ENCODE peak calls at places on chromosomes 4 and X, in seven cellular contexts. C is activated naive CD8-positive, alpha-beta T cell treated with anti-CD3 and anti-CD28 coated beads for 36 hours; F is HFFc6; K is RCC 7860; E is fibroblast of pulmonary artery; H is GM23248; M is H54. V is an unnamed sample.

GRCh38 chr4:147381749-147382148 is 99.1 kb upstream of the EDNRA start:
- DNase-seq in M (no peak), H (no peak), C (no peak), K (no peak), E (no peak), F (no peak), V (no peak)

GRCh38 chrX:143788265-143788664 is 67.7 kb upstream of the SPANXN2 start:
- DNase-seq in F (no peak), K (peak), H (peak), C (no peak), E (peak), M (no peak), V (peak)

GRCh38 chr4:7519638-7520373 is 85.1 kb upstream of the PSAPL1 start:
- DNase-seq in E (no peak), M (no peak), H (no peak), F (no peak), K (no peak), C (no peak), V (no peak)

GRCh38 chr4:167715176-167715575 is 377.2 kb upstream of the ANXA10 start:
- DNase-seq in E (peak), H (no peak), K (no peak), F (no peak), M (no peak), C (no peak), V (no peak)

GRCh38 chrX:1190596-1191145 is 21.8 kb downstream of the CRLF2 start:
- DNase-seq in C (no peak), E (no peak), H (no peak), F (no peak), K (no peak), M (no peak), V (no peak)

GRCh38 chr4:88597970-88598369 is 5.7 kb downstream of the HERC3 start:
- DNase-seq in E (no peak), K (no peak), F (no peak), H (no peak), M (no peak), C (no peak), V (no peak)

GRCh38 chr4:110620352-110621327 is 2.2 kb downstream of the PITX2 start:
- DNase-seq in E (peak), F (peak), H (no peak), M (no peak), C (no peak), K (no peak), V (no peak)

GRCh38 chrX:29419774-29420553 is 795.4 kb upstream of the MAGEB2 start:
- DNase-seq in M (no peak), F (no peak), H (no peak), K (peak), E (peak), C (no peak), V (no peak)

GRCh38 chr4:84878090-84878489 is 88.4 kb downstream of the WDFY3 start:
- DNase-seq in F (peak), H (peak), E (peak), C (no peak), M (no peak), K (peak), V (peak)

GRCh38 chrX:14080031-14080430 is 50.3 kb upstream of the GEMIN8 start:
- DNase-seq in M (no peak), E (no peak), H (no peak), K (no peak), C (no peak), F (no peak), V (no peak)

GRCh38 chr4:126678608-126679007 is 954.1 kb upstream of the INTU start:
- DNase-seq in H (no peak), C (no peak), E (no peak), K (no peak), M (no peak), F (no peak), V (no peak)

GRCh38 chrX:96770315-96770714 is 85.7 kb downstream of the DIAPH2 start:
- DNase-seq in F (peak), K (no peak), H (peak), E (peak), M (no peak), C (no peak), V (peak)

GRCh38 chrX:47683171-47684145 is 24.5 kb upstream of the UXT start:
- DNase-seq in H (no peak), F (no peak), E (no peak), K (no peak), M (no peak), C (no peak), V (no peak)

GRCh38 chr4:165684177-165684870 is 188.7 kb upstream of the TLL1 start:
- DNase-seq in F (peak), M (peak), C (no peak), K (peak), E (peak), H (peak), V (peak)

GRCh38 chr4:68490826-68491457 is 43.7 kb downstream of the TMPRSS11E start:
- DNase-seq in H (peak), K (no peak), F (no peak), E (peak), M (no peak), C (no peak), V (no peak)

GRCh38 chrX:74133156-74133796 is 170.7 kb upstream of the ZCCHC13 start:
- DNase-seq in K (peak), M (peak), E (peak), C (no peak), F (peak), H (peak), V (peak)

GRCh38 chr4:112819729-112820128 is 182.8 kb downstream of the LARP7 start:
- DNase-seq in E (no peak), K (no peak), M (no peak), H (no peak), F (no peak), C (no peak), V (no peak)

GRCh38 chr4:159349332-159349731 is 246.5 kb downstream of the RAPGEF2 start:
- DNase-seq in F (no peak), H (no peak), E (no peak), K (no peak), C (no peak), M (no peak), V (no peak)

GRCh38 chrX:122220644-122221373 is 963.3 kb upstream of the GRIA3 start:
- DNase-seq in E (no peak), C (no peak), M (no peak), K (no peak), F (no peak), H (no peak), V (no peak)

GRCh38 chr4:102554482-102554881 is 53.3 kb downstream of the NFKB1 start:
- DNase-seq in E (peak), F (peak), H (peak), M (no peak), C (no peak), K (peak), V (peak)